ENCODE peak calls at places on chromosomes 1 and 21, in nine cellular contexts. One of them, this sample, is unnamed.

GRCh38 chr1:154840557-154841176 is 29.4 kb downstream of the KCNN3 start:
- DNase-seq in type B pancreatic cell: no peak
- DNase-seq in mucosa of gallbladder: no peak
- DNase-seq in activated T-cell treated with anti-CD3 and anti-CD28 coated beads for 1 hour: no peak
- DNase-seq in activated CD4-positive, alpha-beta T cell treated with anti-CD3 and anti-CD28 coated beads, Interleukin-2, amount 50 U/mL, for 4 hours: no peak
- DNase-seq in cardiac muscle cell: no peak
- DNase-seq in HTR-8/SVneo: peak; percentile 53
- DNase-seq in stimulated activated CD8-positive, alpha-beta memory T cell treated with anti-CD3 and anti-CD28 coated beads, Interleukin-15, amount 100 ng/mL, for 1 hour: no peak
- DNase-seq in NAMALWA: no peak
- DNase-seq in this sample: no peak

GRCh38 chr1:64933296-64934070 is 32.9 kb downstream of the JAK1 start:
- DNase-seq in activated T-cell treated with anti-CD3 and anti-CD28 coated beads for 1 hour: no peak
- DNase-seq in stimulated activated CD8-positive, alpha-beta memory T cell treated with anti-CD3 and anti-CD28 coated beads, Interleukin-15, amount 100 ng/mL, for 1 hour: no peak
- DNase-seq in HTR-8/SVneo: no peak
- DNase-seq in activated CD4-positive, alpha-beta T cell treated with anti-CD3 and anti-CD28 coated beads, Interleukin-2, amount 50 U/mL, for 4 hours: no peak
- DNase-seq in type B pancreatic cell: no peak
- DNase-seq in NAMALWA: peak; percentile 75
- DNase-seq in cardiac muscle cell: no peak
- DNase-seq in mucosa of gallbladder: peak; percentile 25
- DNase-seq in this sample: no peak

GRCh38 chr1:236502579-236502971 is 21.2 kb upstream of the LGALS8 start:
- DNase-seq in HTR-8/SVneo: peak; percentile 24
- DNase-seq in NAMALWA: no peak
- DNase-seq in activated CD4-positive, alpha-beta T cell treated with anti-CD3 and anti-CD28 coated beads, Interleukin-2, amount 50 U/mL, for 4 hours: no peak
- DNase-seq in mucosa of gallbladder: no peak
- DNase-seq in stimulated activated CD8-positive, alpha-beta memory T cell treated with anti-CD3 and anti-CD28 coated beads, Interleukin-15, amount 100 ng/mL, for 1 hour: no peak
- DNase-seq in type B pancreatic cell: no peak
- DNase-seq in cardiac muscle cell: no peak
- DNase-seq in activated T-cell treated with anti-CD3 and anti-CD28 coated beads for 1 hour: no peak
- DNase-seq in this sample: no peak

GRCh38 chr1:81703352-81703735 is 97.4 kb upstream of the ADGRL2 start:
- DNase-seq in HTR-8/SVneo: no peak
- DNase-seq in type B pancreatic cell: no peak
- DNase-seq in cardiac muscle cell: no peak
- DNase-seq in NAMALWA: no peak
- DNase-seq in activated T-cell treated with anti-CD3 and anti-CD28 coated beads for 1 hour: no peak
- DNase-seq in stimulated activated CD8-positive, alpha-beta memory T cell treated with anti-CD3 and anti-CD28 coated beads, Interleukin-15, amount 100 ng/mL, for 1 hour: no peak
- DNase-seq in mucosa of gallbladder: no peak
- DNase-seq in activated CD4-positive, alpha-beta T cell treated with anti-CD3 and anti-CD28 coated beads, Interleukin-2, amount 50 U/mL, for 4 hours: no peak
- DNase-seq in this sample: no peak

GRCh38 chr1:81209471-81209870 is 591.3 kb upstream of the ADGRL2 start:
- DNase-seq in cardiac muscle cell: no peak
- DNase-seq in activated CD4-positive, alpha-beta T cell treated with anti-CD3 and anti-CD28 coated beads, Interleukin-2, amount 50 U/mL, for 4 hours: no peak
- DNase-seq in mucosa of gallbladder: no peak
- DNase-seq in HTR-8/SVneo: no peak
- DNase-seq in stimulated activated CD8-positive, alpha-beta memory T cell treated with anti-CD3 and anti-CD28 coated beads, Interleukin-15, amount 100 ng/mL, for 1 hour: no peak
- DNase-seq in NAMALWA: no peak
- DNase-seq in type B pancreatic cell: no peak
- DNase-seq in activated T-cell treated with anti-CD3 and anti-CD28 coated beads for 1 hour: no peak
- DNase-seq in this sample: no peak

GRCh38 chr1:114218397-114219237 is 64.9 kb upstream of the SYT6 start:
- DNase-seq in HTR-8/SVneo: no peak
- DNase-seq in activated T-cell treated with anti-CD3 and anti-CD28 coated beads for 1 hour: no peak
- DNase-seq in NAMALWA: no peak
- DNase-seq in activated CD4-positive, alpha-beta T cell treated with anti-CD3 and anti-CD28 coated beads, Interleukin-2, amount 50 U/mL, for 4 hours: no peak
- DNase-seq in cardiac muscle cell: no peak
- DNase-seq in stimulated activated CD8-positive, alpha-beta memory T cell treated with anti-CD3 and anti-CD28 coated beads, Interleukin-15, amount 100 ng/mL, for 1 hour: no peak
- DNase-seq in type B pancreatic cell: no peak
- DNase-seq in mucosa of gallbladder: no peak
- DNase-seq in this sample: no peak

GRCh38 chr1:54359393-54360162 is 46.6 kb downstream of the SSBP3 start:
- DNase-seq in activated T-cell treated with anti-CD3 and anti-CD28 coated beads for 1 hour: no peak
- DNase-seq in cardiac muscle cell: no peak
- DNase-seq in stimulated activated CD8-positive, alpha-beta memory T cell treated with anti-CD3 and anti-CD28 coated beads, Interleukin-15, amount 100 ng/mL, for 1 hour: no peak
- DNase-seq in mucosa of gallbladder: no peak
- DNase-seq in activated CD4-positive, alpha-beta T cell treated with anti-CD3 and anti-CD28 coated beads, Interleukin-2, amount 50 U/mL, for 4 hours: no peak
- DNase-seq in type B pancreatic cell: no peak
- DNase-seq in HTR-8/SVneo: no peak
- DNase-seq in NAMALWA: no peak
- DNase-seq in this sample: no peak

GRCh38 chr1:233790662-233791371 is 113.7 kb upstream of the SLC35F3 start:
- DNase-seq in cardiac muscle cell: peak; percentile 73
- DNase-seq in activated CD4-positive, alpha-beta T cell treated with anti-CD3 and anti-CD28 coated beads, Interleukin-2, amount 50 U/mL, for 4 hours: no peak
- DNase-seq in activated T-cell treated with anti-CD3 and anti-CD28 coated beads for 1 hour: peak; percentile 1
- DNase-seq in mucosa of gallbladder: peak; percentile 17
- DNase-seq in type B pancreatic cell: no peak
- DNase-seq in HTR-8/SVneo: peak; percentile 71
- DNase-seq in stimulated activated CD8-positive, alpha-beta memory T cell treated with anti-CD3 and anti-CD28 coated beads, Interleukin-15, amount 100 ng/mL, for 1 hour: peak; percentile 2
- DNase-seq in NAMALWA: peak; percentile 59
- DNase-seq in this sample: peak; percentile 2

GRCh38 chr1:20358761-20359263 is 68.1 kb downstream of the VWA5B1 start:
- DNase-seq in activated T-cell treated with anti-CD3 and anti-CD28 coated beads for 1 hour: no peak
- DNase-seq in cardiac muscle cell: peak; percentile 91
- DNase-seq in type B pancreatic cell: no peak
- DNase-seq in stimulated activated CD8-positive, alpha-beta memory T cell treated with anti-CD3 and anti-CD28 coated beads, Interleukin-15, amount 100 ng/mL, for 1 hour: no peak
- DNase-seq in mucosa of gallbladder: peak; percentile 78
- DNase-seq in HTR-8/SVneo: peak; percentile 41
- DNase-seq in NAMALWA: no peak
- DNase-seq in activated CD4-positive, alpha-beta T cell treated with anti-CD3 and anti-CD28 coated beads, Interleukin-2, amount 50 U/mL, for 4 hours: no peak
- DNase-seq in this sample: no peak

GRCh38 chr1:76939107-76939816 is 72.0 kb downstream of the ST6GALNAC5 start:
- DNase-seq in activated CD4-positive, alpha-beta T cell treated with anti-CD3 and anti-CD28 coated beads, Interleukin-2, amount 50 U/mL, for 4 hours: no peak
- DNase-seq in cardiac muscle cell: peak; percentile 57
- DNase-seq in mucosa of gallbladder: no peak
- DNase-seq in type B pancreatic cell: no peak
- DNase-seq in stimulated activated CD8-positive, alpha-beta memory T cell treated with anti-CD3 and anti-CD28 coated beads, Interleukin-15, amount 100 ng/mL, for 1 hour: no peak
- DNase-seq in activated T-cell treated with anti-CD3 and anti-CD28 coated beads for 1 hour: no peak
- DNase-seq in NAMALWA: no peak
- DNase-seq in HTR-8/SVneo: no peak
- DNase-seq in this sample: no peak

GRCh38 chr21:38989745-38990423 is 184.2 kb downstream of the ETS2 start:
- DNase-seq in activated T-cell treated with anti-CD3 and anti-CD28 coated beads for 1 hour: no peak
- DNase-seq in HTR-8/SVneo: no peak
- DNase-seq in activated CD4-positive, alpha-beta T cell treated with anti-CD3 and anti-CD28 coated beads, Interleukin-2, amount 50 U/mL, for 4 hours: no peak
- DNase-seq in cardiac muscle cell: peak; percentile 80
- DNase-seq in type B pancreatic cell: peak; percentile 73
- DNase-seq in NAMALWA: no peak
- DNase-seq in stimulated activated CD8-positive, alpha-beta memory T cell treated with anti-CD3 and anti-CD28 coated beads, Interleukin-15, amount 100 ng/mL, for 1 hour: no peak
- DNase-seq in mucosa of gallbladder: peak; percentile 43
- DNase-seq in this sample: no peak

GRCh38 chr1:220298470-220298869 is 26.2 kb upstream of the RAB3GAP2 start:
- DNase-seq in NAMALWA: no peak
- DNase-seq in stimulated activated CD8-positive, alpha-beta memory T cell treated with anti-CD3 and anti-CD28 coated beads, Interleukin-15, amount 100 ng/mL, for 1 hour: no peak
- DNase-seq in activated CD4-positive, alpha-beta T cell treated with anti-CD3 and anti-CD28 coated beads, Interleukin-2, amount 50 U/mL, for 4 hours: no peak
- DNase-seq in type B pancreatic cell: no peak
- DNase-seq in cardiac muscle cell: peak; percentile 27
- DNase-seq in mucosa of gallbladder: no peak
- DNase-seq in HTR-8/SVneo: no peak
- DNase-seq in activated T-cell treated with anti-CD3 and anti-CD28 coated beads for 1 hour: no peak
- DNase-seq in this sample: no peak

GRCh38 chr1:15724949-15725880 is 10.8 kb upstream of the SLC25A34 start:
- DNase-seq in type B pancreatic cell: no peak
- DNase-seq in activated CD4-positive, alpha-beta T cell treated with anti-CD3 and anti-CD28 coated beads, Interleukin-2, amount 50 U/mL, for 4 hours: no peak
- DNase-seq in mucosa of gallbladder: no peak
- DNase-seq in stimulated activated CD8-positive, alpha-beta memory T cell treated with anti-CD3 and anti-CD28 coated beads, Interleukin-15, amount 100 ng/mL, for 1 hour: no peak
- DNase-seq in cardiac muscle cell: no peak
- DNase-seq in HTR-8/SVneo: no peak
- DNase-seq in NAMALWA: no peak
- DNase-seq in activated T-cell treated with anti-CD3 and anti-CD28 coated beads for 1 hour: no peak
- DNase-seq in this sample: no peak

GRCh38 chr1:45300669-45300997 is 26.1 kb upstream of the HPDL start:
- DNase-seq in HTR-8/SVneo: no peak
- DNase-seq in activated CD4-positive, alpha-beta T cell treated with anti-CD3 and anti-CD28 coated beads, Interleukin-2, amount 50 U/mL, for 4 hours: no peak
- DNase-seq in mucosa of gallbladder: no peak
- DNase-seq in NAMALWA: no peak
- DNase-seq in activated T-cell treated with anti-CD3 and anti-CD28 coated beads for 1 hour: no peak
- DNase-seq in cardiac muscle cell: no peak
- DNase-seq in stimulated activated CD8-positive, alpha-beta memory T cell treated with anti-CD3 and anti-CD28 coated beads, Interleukin-15, amount 100 ng/mL, for 1 hour: no peak
- DNase-seq in type B pancreatic cell: no peak
- DNase-seq in this sample: no peak

GRCh38 chr1:227731696-227732585 is 3.2 kb downstream of the JMJD4 start:
- DNase-seq in cardiac muscle cell: no peak
- DNase-seq in type B pancreatic cell: peak; percentile 60
- DNase-seq in activated CD4-positive, alpha-beta T cell treated with anti-CD3 and anti-CD28 coated beads, Interleukin-2, amount 50 U/mL, for 4 hours: no peak
- DNase-seq in activated T-cell treated with anti-CD3 and anti-CD28 coated beads for 1 hour: no peak
- DNase-seq in HTR-8/SVneo: no peak
- DNase-seq in stimulated activated CD8-positive, alpha-beta memory T cell treated with anti-CD3 and anti-CD28 coated beads, Interleukin-15, amount 100 ng/mL, for 1 hour: no peak
- DNase-seq in mucosa of gallbladder: no peak
- DNase-seq in NAMALWA: no peak
- DNase-seq in this sample: no peak

GRCh38 chr21:37673801-37674575 is 242.3 kb downstream of the KCNJ6 start:
- DNase-seq in activated CD4-positive, alpha-beta T cell treated with anti-CD3 and anti-CD28 coated beads, Interleukin-2, amount 50 U/mL, for 4 hours: no peak
- DNase-seq in stimulated activated CD8-positive, alpha-beta memory T cell treated with anti-CD3 and anti-CD28 coated beads, Interleukin-15, amount 100 ng/mL, for 1 hour: no peak
- DNase-seq in cardiac muscle cell: no peak
- DNase-seq in activated T-cell treated with anti-CD3 and anti-CD28 coated beads for 1 hour: no peak
- DNase-seq in HTR-8/SVneo: no peak
- DNase-seq in mucosa of gallbladder: no peak
- DNase-seq in type B pancreatic cell: no peak
- DNase-seq in NAMALWA: no peak
- DNase-seq in this sample: no peak

GRCh38 chr1:5998906-5999301 is 6.7 kb upstream of the NPHP4 start:
- DNase-seq in activated T-cell treated with anti-CD3 and anti-CD28 coated beads for 1 hour: no peak
- DNase-seq in mucosa of gallbladder: no peak
- DNase-seq in stimulated activated CD8-positive, alpha-beta memory T cell treated with anti-CD3 and anti-CD28 coated beads, Interleukin-15, amount 100 ng/mL, for 1 hour: no peak
- DNase-seq in NAMALWA: no peak
- DNase-seq in cardiac muscle cell: no peak
- DNase-seq in HTR-8/SVneo: no peak
- DNase-seq in type B pancreatic cell: no peak
- DNase-seq in activated CD4-positive, alpha-beta T cell treated with anti-CD3 and anti-CD28 coated beads, Interleukin-2, amount 50 U/mL, for 4 hours: no peak
- DNase-seq in this sample: no peak

GRCh38 chr1:18100493-18101063 is 7.0 kb upstream of the IGSF21 start:
- DNase-seq in cardiac muscle cell: peak; percentile 74
- DNase-seq in stimulated activated CD8-positive, alpha-beta memory T cell treated with anti-CD3 and anti-CD28 coated beads, Interleukin-15, amount 100 ng/mL, for 1 hour: peak; percentile 20
- DNase-seq in activated T-cell treated with anti-CD3 and anti-CD28 coated beads for 1 hour: peak; percentile 12
- DNase-seq in HTR-8/SVneo: peak; percentile 45
- DNase-seq in mucosa of gallbladder: peak; percentile 68
- DNase-seq in NAMALWA: peak; percentile 77
- DNase-seq in type B pancreatic cell: no peak
- DNase-seq in activated CD4-positive, alpha-beta T cell treated with anti-CD3 and anti-CD28 coated beads, Interleukin-2, amount 50 U/mL, for 4 hours: peak; percentile 22
- DNase-seq in this sample: no peak

GRCh38 chr1:165927169-165927568 is 99.8 kb downstream of the UCK2 start:
- DNase-seq in mucosa of gallbladder: no peak
- DNase-seq in cardiac muscle cell: no peak
- DNase-seq in type B pancreatic cell: no peak
- DNase-seq in HTR-8/SVneo: no peak
- DNase-seq in stimulated activated CD8-positive, alpha-beta memory T cell treated with anti-CD3 and anti-CD28 coated beads, Interleukin-15, amount 100 ng/mL, for 1 hour: no peak
- DNase-seq in NAMALWA: peak; percentile 81
- DNase-seq in activated T-cell treated with anti-CD3 and anti-CD28 coated beads for 1 hour: no peak
- DNase-seq in activated CD4-positive, alpha-beta T cell treated with anti-CD3 and anti-CD28 coated beads, Interleukin-2, amount 50 U/mL, for 4 hours: no peak
- DNase-seq in this sample: no peak

GRCh38 chr1:52634111-52634510 is 1.1 kb downstream of the SHISAL2A start:
- DNase-seq in stimulated activated CD8-positive, alpha-beta memory T cell treated with anti-CD3 and anti-CD28 coated beads, Interleukin-15, amount 100 ng/mL, for 1 hour: no peak
- DNase-seq in mucosa of gallbladder: no peak
- DNase-seq in type B pancreatic cell: no peak
- DNase-seq in cardiac muscle cell: no peak
- DNase-seq in HTR-8/SVneo: no peak
- DNase-seq in activated T-cell treated with anti-CD3 and anti-CD28 coated beads for 1 hour: no peak
- DNase-seq in NAMALWA: no peak
- DNase-seq in activated CD4-positive, alpha-beta T cell treated with anti-CD3 and anti-CD28 coated beads, Interleukin-2, amount 50 U/mL, for 4 hours: no peak
- DNase-seq in this sample: no peak

GRCh38 chr21:28257276-28257675 is 735.4 kb downstream of the LTN1 start:
- DNase-seq in activated CD4-positive, alpha-beta T cell treated with anti-CD3 and anti-CD28 coated beads, Interleukin-2, amount 50 U/mL, for 4 hours: no peak
- DNase-seq in NAMALWA: no peak
- DNase-seq in mucosa of gallbladder: no peak
- DNase-seq in HTR-8/SVneo: no peak
- DNase-seq in type B pancreatic cell: no peak
- DNase-seq in cardiac muscle cell: no peak
- DNase-seq in activated T-cell treated with anti-CD3 and anti-CD28 coated beads for 1 hour: no peak
- DNase-seq in stimulated activated CD8-positive, alpha-beta memory T cell treated with anti-CD3 and anti-CD28 coated beads, Interleukin-15, amount 100 ng/mL, for 1 hour: no peak
- DNase-seq in this sample: no peak

GRCh38 chr1:207848234-207848633 is 62.7 kb downstream of the CD34 start:
- DNase-seq in HTR-8/SVneo: peak; percentile 60
- DNase-seq in type B pancreatic cell: no peak
- DNase-seq in activated CD4-positive, alpha-beta T cell treated with anti-CD3 and anti-CD28 coated beads, Interleukin-2, amount 50 U/mL, for 4 hours: no peak
- DNase-seq in cardiac muscle cell: no peak
- DNase-seq in activated T-cell treated with anti-CD3 and anti-CD28 coated beads for 1 hour: no peak
- DNase-seq in mucosa of gallbladder: peak; percentile 88
- DNase-seq in NAMALWA: no peak
- DNase-seq in stimulated activated CD8-positive, alpha-beta memory T cell treated with anti-CD3 and anti-CD28 coated beads, Interleukin-15, amount 100 ng/mL, for 1 hour: no peak
- DNase-seq in this sample: no peak

GRCh38 chr21:26273686-26274313 is 103.2 kb upstream of the APP start:
- DNase-seq in type B pancreatic cell: no peak
- DNase-seq in activated T-cell treated with anti-CD3 and anti-CD28 coated beads for 1 hour: no peak
- DNase-seq in NAMALWA: no peak
- DNase-seq in cardiac muscle cell: no peak
- DNase-seq in HTR-8/SVneo: no peak
- DNase-seq in mucosa of gallbladder: no peak
- DNase-seq in activated CD4-positive, alpha-beta T cell treated with anti-CD3 and anti-CD28 coated beads, Interleukin-2, amount 50 U/mL, for 4 hours: no peak
- DNase-seq in stimulated activated CD8-positive, alpha-beta memory T cell treated with anti-CD3 and anti-CD28 coated beads, Interleukin-15, amount 100 ng/mL, for 1 hour: no peak
- DNase-seq in this sample: no peak

GRCh38 chr1:17181785-17182464 is 23.0 kb upstream of the PADI1 start:
- DNase-seq in stimulated activated CD8-positive, alpha-beta memory T cell treated with anti-CD3 and anti-CD28 coated beads, Interleukin-15, amount 100 ng/mL, for 1 hour: no peak
- DNase-seq in HTR-8/SVneo: no peak
- DNase-seq in mucosa of gallbladder: no peak
- DNase-seq in activated T-cell treated with anti-CD3 and anti-CD28 coated beads for 1 hour: no peak
- DNase-seq in type B pancreatic cell: peak; percentile 36
- DNase-seq in activated CD4-positive, alpha-beta T cell treated with anti-CD3 and anti-CD28 coated beads, Interleukin-2, amount 50 U/mL, for 4 hours: no peak
- DNase-seq in cardiac muscle cell: peak; percentile 29
- DNase-seq in NAMALWA: no peak
- DNase-seq in this sample: no peak

GRCh38 chr21:31414601-31415000 is 70.5 kb upstream of the TIAM1 start:
- DNase-seq in cardiac muscle cell: no peak
- DNase-seq in HTR-8/SVneo: no peak
- DNase-seq in NAMALWA: no peak
- DNase-seq in stimulated activated CD8-positive, alpha-beta memory T cell treated with anti-CD3 and anti-CD28 coated beads, Interleukin-15, amount 100 ng/mL, for 1 hour: no peak
- DNase-seq in type B pancreatic cell: no peak
- DNase-seq in mucosa of gallbladder: no peak
- DNase-seq in activated T-cell treated with anti-CD3 and anti-CD28 coated beads for 1 hour: no peak
- DNase-seq in activated CD4-positive, alpha-beta T cell treated with anti-CD3 and anti-CD28 coated beads, Interleukin-2, amount 50 U/mL, for 4 hours: no peak
- DNase-seq in this sample: no peak

GRCh38 chr1:50352428-50352827 is 70.8 kb downstream of the DMRTA2 start:
- DNase-seq in HTR-8/SVneo: no peak
- DNase-seq in stimulated activated CD8-positive, alpha-beta memory T cell treated with anti-CD3 and anti-CD28 coated beads, Interleukin-15, amount 100 ng/mL, for 1 hour: no peak
- DNase-seq in activated CD4-positive, alpha-beta T cell treated with anti-CD3 and anti-CD28 coated beads, Interleukin-2, amount 50 U/mL, for 4 hours: no peak
- DNase-seq in cardiac muscle cell: no peak
- DNase-seq in NAMALWA: no peak
- DNase-seq in type B pancreatic cell: no peak
- DNase-seq in activated T-cell treated with anti-CD3 and anti-CD28 coated beads for 1 hour: no peak
- DNase-seq in mucosa of gallbladder: no peak
- DNase-seq in this sample: no peak

GRCh38 chr1:161091796-161092507 is 2.6 kb upstream of the NECTIN4 start:
- DNase-seq in mucosa of gallbladder: no peak
- DNase-seq in type B pancreatic cell: no peak
- DNase-seq in NAMALWA: no peak
- DNase-seq in activated T-cell treated with anti-CD3 and anti-CD28 coated beads for 1 hour: no peak
- DNase-seq in stimulated activated CD8-positive, alpha-beta memory T cell treated with anti-CD3 and anti-CD28 coated beads, Interleukin-15, amount 100 ng/mL, for 1 hour: no peak
- DNase-seq in activated CD4-positive, alpha-beta T cell treated with anti-CD3 and anti-CD28 coated beads, Interleukin-2, amount 50 U/mL, for 4 hours: no peak
- DNase-seq in HTR-8/SVneo: no peak
- DNase-seq in cardiac muscle cell: no peak
- DNase-seq in this sample: no peak

GRCh38 chr21:46469275-46469674 is 10.6 kb downstream of the DIP2A start:
- DNase-seq in activated CD4-positive, alpha-beta T cell treated with anti-CD3 and anti-CD28 coated beads, Interleukin-2, amount 50 U/mL, for 4 hours: no peak
- DNase-seq in mucosa of gallbladder: no peak
- DNase-seq in NAMALWA: no peak
- DNase-seq in cardiac muscle cell: peak; percentile 5
- DNase-seq in HTR-8/SVneo: no peak
- DNase-seq in type B pancreatic cell: no peak
- DNase-seq in stimulated activated CD8-positive, alpha-beta memory T cell treated with anti-CD3 and anti-CD28 coated beads, Interleukin-15, amount 100 ng/mL, for 1 hour: no peak
- DNase-seq in activated T-cell treated with anti-CD3 and anti-CD28 coated beads for 1 hour: no peak
- DNase-seq in this sample: no peak

GRCh38 chr1:240308061-240308460 is 216.4 kb downstream of the FMN2 start:
- DNase-seq in NAMALWA: no peak
- DNase-seq in stimulated activated CD8-positive, alpha-beta memory T cell treated with anti-CD3 and anti-CD28 coated beads, Interleukin-15, amount 100 ng/mL, for 1 hour: no peak
- DNase-seq in activated CD4-positive, alpha-beta T cell treated with anti-CD3 and anti-CD28 coated beads, Interleukin-2, amount 50 U/mL, for 4 hours: no peak
- DNase-seq in type B pancreatic cell: no peak
- DNase-seq in activated T-cell treated with anti-CD3 and anti-CD28 coated beads for 1 hour: no peak
- DNase-seq in mucosa of gallbladder: no peak
- DNase-seq in HTR-8/SVneo: no peak
- DNase-seq in cardiac muscle cell: no peak
- DNase-seq in this sample: no peak

GRCh38 chr1:97144527-97144926 is 422.9 kb downstream of the PTBP2 start:
- DNase-seq in cardiac muscle cell: no peak
- DNase-seq in HTR-8/SVneo: peak; percentile 5
- DNase-seq in stimulated activated CD8-positive, alpha-beta memory T cell treated with anti-CD3 and anti-CD28 coated beads, Interleukin-15, amount 100 ng/mL, for 1 hour: no peak
- DNase-seq in mucosa of gallbladder: no peak
- DNase-seq in NAMALWA: no peak
- DNase-seq in activated CD4-positive, alpha-beta T cell treated with anti-CD3 and anti-CD28 coated beads, Interleukin-2, amount 50 U/mL, for 4 hours: no peak
- DNase-seq in type B pancreatic cell: no peak
- DNase-seq in activated T-cell treated with anti-CD3 and anti-CD28 coated beads for 1 hour: no peak
- DNase-seq in this sample: no peak

GRCh38 chr1:93692983-93693591 is 11.4 kb upstream of the BCAR3 start:
- DNase-seq in activated T-cell treated with anti-CD3 and anti-CD28 coated beads for 1 hour: no peak
- DNase-seq in stimulated activated CD8-positive, alpha-beta memory T cell treated with anti-CD3 and anti-CD28 coated beads, Interleukin-15, amount 100 ng/mL, for 1 hour: no peak
- DNase-seq in mucosa of gallbladder: no peak
- DNase-seq in activated CD4-positive, alpha-beta T cell treated with anti-CD3 and anti-CD28 coated beads, Interleukin-2, amount 50 U/mL, for 4 hours: no peak
- DNase-seq in cardiac muscle cell: no peak
- DNase-seq in NAMALWA: no peak
- DNase-seq in HTR-8/SVneo: no peak
- DNase-seq in type B pancreatic cell: no peak
- DNase-seq in this sample: no peak

This sample was measured in effector CD4-positive, alpha-beta T cell.